ENCODE peak calls at places on chromosome 6, in nine cellular contexts. L is HT1080; A is hypothalamus; C is DMS79; K is GM04504; R is A549; I is mesendoderm; F is stimulated activated effector memory CD8-positive, alpha-beta T cell treated with anti-CD3 and anti-CD28 coated beads, Interleukin-12 subunit alpha, Interleukin-12 subunit beta, amount 100 ng/mL, for 72 hours; U is RWPE1. M is an unnamed sample.

GRCh38 chr6:139498715-139499114 is 124.3 kb upstream of the CITED2 start:
- DNase-seq in L (no peak), A (no peak), C (no peak), K (no peak), R (no peak), I (peak; percentile 80), F (peak; percentile 23), U (no peak), M (no peak)

GRCh38 chr6:1872649-1873131 is 263.0 kb downstream of the FOXC1 start:
- DNase-seq in L (peak; percentile 6), A (no peak), C (peak; percentile 60), K (peak; percentile 33), R (no peak), I (peak; percentile 88), F (no peak), U (no peak), M (no peak)

GRCh38 chr6:27889628-27890315 is 22.4 kb downstream of the OR2B2 start:
- DNase-seq in L (no peak), A (no peak), C (no peak), K (no peak), R (no peak), I (peak; percentile 81), F (no peak), U (no peak), M (no peak)

GRCh38 chr6:152094992-152095592 is 287.6 kb downstream of the ESR1 start:
- DNase-seq in L (peak; percentile 99), A (no peak), C (no peak), K (peak; percentile 99), R (peak; percentile 59), I (peak; percentile 84), F (no peak), U (peak; percentile 96), M (peak; percentile 99)

GRCh38 chr6:42404494-42404893 is 47.2 kb downstream of the TRERF1 start:
- DNase-seq in L (peak; percentile 95), A (no peak), C (no peak), K (peak; percentile 59), R (peak; percentile 19), I (peak; percentile 90), F (no peak), U (peak; percentile 89), M (peak; percentile 31)

GRCh38 chr6:90184334-90185298 is 112.0 kb downstream of the BACH2 start:
- DNase-seq in L (no peak), A (no peak), C (peak; percentile 83), K (no peak), R (no peak), I (no peak), F (peak; percentile 43), U (peak; percentile 44), M (peak; percentile 73)

GRCh38 chr6:89585156-89585555 is 53.4 kb downstream of the LYRM2 start:
- DNase-seq in L (no peak), A (no peak), C (no peak), K (no peak), R (no peak), I (no peak), F (no peak), U (no peak), M (no peak)

GRCh38 chr6:21381336-21381963 is 212.1 kb upstream of the SOX4 start:
- DNase-seq in L (peak; percentile 18), A (no peak), C (no peak), K (no peak), R (no peak), I (no peak), F (no peak), U (no peak), M (no peak)

GRCh38 chr6:158572653-158573541 is 13.0 kb downstream of the TMEM181 start:
- DNase-seq in L (no peak), A (no peak), C (no peak), K (no peak), R (no peak), I (no peak), F (no peak), U (no peak), M (no peak)

GRCh38 chr6:80605165-80605989 is 498.9 kb downstream of the BCKDHB start:
- DNase-seq in L (peak; percentile 71), A (no peak), C (no peak), K (no peak), R (no peak), I (peak; percentile 50), F (no peak), U (no peak), M (no peak)

GRCh38 chr6:149044394-149044965 is 273.0 kb upstream of the TAB2 start:
- DNase-seq in L (no peak), A (no peak), C (no peak), K (no peak), R (no peak), I (no peak), F (no peak), U (no peak), M (no peak)

GRCh38 chr6:3383525-3383924 is 73.3 kb downstream of the SLC22A23 start:
- DNase-seq in L (peak; percentile 56), A (no peak), C (no peak), K (no peak), R (no peak), I (no peak), F (no peak), U (no peak), M (no peak)

GRCh38 chr6:43743682-43744381 is 26.2 kb upstream of the VEGFA start:
- DNase-seq in L (no peak), A (no peak), C (no peak), K (no peak), R (no peak), I (no peak), F (no peak), U (no peak), M (no peak)

GRCh38 chr6:30684386-30685156 is 1.9 kb downstream of the PPP1R18 start:
- DNase-seq in L (peak; percentile 44), A (peak; percentile 10), C (no peak), K (no peak), R (no peak), I (peak; percentile 38), F (peak; percentile 71), U (peak; percentile 45), M (no peak)

GRCh38 chr6:74606488-74607135 is 599.2 kb downstream of the COL12A1 start:
- DNase-seq in L (peak; percentile 88), A (no peak), C (no peak), K (peak; percentile 85), R (peak; percentile 17), I (peak; percentile 76), F (no peak), U (peak; percentile 76), M (peak; percentile 56)

GRCh38 chr6:107731422-107732319 is 92.4 kb downstream of the SCML4 start:
- DNase-seq in L (no peak), A (no peak), C (no peak), K (no peak), R (no peak), I (peak; percentile 7), F (peak; percentile 60), U (no peak), M (no peak)

GRCh38 chr6:157017861-157018260 is 240.7 kb downstream of the ARID1B start:
- DNase-seq in L (peak; percentile 83), A (no peak), C (no peak), K (no peak), R (no peak), I (no peak), F (no peak), U (no peak), M (peak; percentile 93)

GRCh38 chr6:140572129-140572528 is 1197.7 kb upstream of the CITED2 start:
- DNase-seq in L (peak; percentile 94), A (no peak), C (no peak), K (peak; percentile 91), R (no peak), I (no peak), F (no peak), U (peak; percentile 31), M (peak; percentile 49)

GRCh38 chr6:159307246-159307790 is 138.1 kb downstream of the FNDC1 start:
- DNase-seq in L (no peak), A (no peak), C (no peak), K (peak; percentile 20), R (no peak), I (no peak), F (no peak), U (no peak), M (no peak)

GRCh38 chr6:85977661-85978060 is 335.0 kb upstream of the SYNCRIP start:
- DNase-seq in L (no peak), A (no peak), C (no peak), K (no peak), R (no peak), I (peak; percentile 12), F (no peak), U (no peak), M (no peak)

GRCh38 chr6:128655978-128656498 is 135.6 kb upstream of the PTPRK start:
- DNase-seq in L (peak; percentile 99), A (no peak), C (no peak), K (peak; percentile 73), R (peak; percentile 25), I (peak; percentile 40), F (peak; percentile 53), U (peak; percentile 88), M (peak; percentile 87)

GRCh38 chr6:5190467-5190866 is 70.3 kb downstream of the LYRM4 start:
- DNase-seq in L (peak; percentile 89), A (no peak), C (no peak), K (peak; percentile 85), R (peak; percentile 41), I (no peak), F (no peak), U (peak; percentile 76), M (peak; percentile 83)

GRCh38 chr6:101395345-101395744 is 1.8 kb downstream of the GRIK2 start:
- DNase-seq in L (no peak), A (no peak), C (no peak), K (no peak), R (no peak), I (no peak), F (no peak), U (no peak), M (no peak)

GRCh38 chr6:30100585-30101422 is 12.1 kb downstream of the TRIM31 start:
- DNase-seq in L (no peak), A (no peak), C (no peak), K (no peak), R (no peak), I (peak; percentile 29), F (no peak), U (peak; percentile 74), M (no peak)

GRCh38 chr6:55293116-55293515 is 34.2 kb upstream of the GFRAL start:
- DNase-seq in L (no peak), A (no peak), C (no peak), K (no peak), R (no peak), I (peak; percentile 37), F (no peak), U (peak; percentile 3), M (no peak)

M was measured in kidney epithelial cell.